ENCODE peak calls at places on chromosomes 13 and 19, in eight cellular contexts. D is sigmoid colon, U is glutamatergic neuron, V is transverse colon, H is endodermal cell, P is amniotic stem cell, J is HTR-8/SVneo, O is NCI-H460. R is an unnamed sample.

GRCh38 chr13:67197704-67198103 is 32.4 kb downstream of the PCDH9 start:
- DNase-seq in J (no peak), D (no peak), H (no peak), U (no peak), V (no peak), O (no peak), P (no peak), R (no peak)

GRCh38 chr19:20247016-20247683 is 80.1 kb downstream of the ZNF486 start:
- DNase-seq in U (peak), H (peak), P (no peak), O (no peak), D (no peak), J (peak), V (no peak), R (no peak)

GRCh38 chr19:49497047-49497789 is 984 bp downstream of the RPS11 start:
- DNase-seq in H (peak), P (no peak), J (peak), U (peak), O (no peak), D (peak), V (peak), R (no peak)

GRCh38 chr13:51614350-51614786 is 30.1 kb downstream of the WDFY2 start:
- DNase-seq in J (no peak), D (no peak), V (peak), H (no peak), U (peak), P (no peak), O (no peak), R (no peak)

GRCh38 chr19:14113762-14114414 is 3.7 kb downstream of the PRKACA start:
- DNase-seq in H (peak), D (no peak), O (no peak), U (peak), P (no peak), V (peak), J (no peak), R (peak)

GRCh38 chr13:72253754-72254153 is 386.8 kb upstream of the DACH1 start:
- DNase-seq in V (no peak), H (no peak), J (no peak), D (no peak), O (no peak), P (no peak), U (no peak), R (no peak)

GRCh38 chr19:14566712-14567077 is 5.2 kb downstream of the NDUFB7 start:
- DNase-seq in O (no peak), P (no peak), D (no peak), V (no peak), U (no peak), J (no peak), H (no peak), R (no peak)

GRCh38 chr19:55419624-55420236 is 12.1 kb upstream of the UBE2S start:
- DNase-seq in J (no peak), D (no peak), P (no peak), U (no peak), H (peak), V (no peak), O (no peak), R (no peak)

GRCh38 chr13:84917252-84917878 is 881.9 kb downstream of the SLITRK6 start:
- DNase-seq in P (peak), O (peak), V (no peak), H (no peak), J (no peak), D (no peak), U (no peak), R (no peak)

GRCh38 chr19:35908977-35909683 is 1.0 kb upstream of the TYROBP start:
- DNase-seq in U (no peak), D (peak), V (peak), O (no peak), P (no peak), J (no peak), H (no peak), R (no peak)

GRCh38 chr19:15422311-15423075 is 3.7 kb upstream of the AKAP8L start:
- DNase-seq in D (no peak), H (no peak), O (no peak), J (no peak), P (no peak), U (no peak), V (no peak), R (no peak)

GRCh38 chr13:99985886-99986527 is 4.4 kb downstream of the ZIC2 start:
- DNase-seq in U (no peak), V (no peak), P (no peak), O (no peak), D (no peak), J (no peak), H (peak), R (no peak)

GRCh38 chr13:78499802-78500201 is 103.5 kb downstream of the POU4F1 start:
- DNase-seq in J (no peak), O (no peak), U (no peak), H (no peak), V (no peak), P (no peak), D (no peak), R (no peak)

GRCh38 chr19:14563989-14564650 is 7.7 kb downstream of the NDUFB7 start:
- DNase-seq in V (no peak), J (no peak), P (no peak), O (peak), H (peak), D (no peak), U (peak), R (peak)

GRCh38 chr13:30346159-30346788 is 38.9 kb upstream of the KATNAL1 start:
- DNase-seq in P (no peak), V (peak), H (no peak), D (no peak), O (no peak), U (no peak), J (no peak), R (no peak)

GRCh38 chr19:30212574-30212973 is 159.6 kb upstream of the ZNF536 start:
- DNase-seq in O (no peak), J (no peak), V (no peak), P (no peak), U (no peak), H (peak), D (no peak), R (no peak)

GRCh38 chr19:51784922-51785690 is 9.9 kb upstream of the FPR3 start:
- DNase-seq in D (peak), U (no peak), P (no peak), O (no peak), H (no peak), V (peak), J (no peak), R (no peak)

GRCh38 chr19:17005000-17005399 is 21.6 kb downstream of the CPAMD8 start:
- DNase-seq in V (no peak), P (no peak), J (no peak), D (no peak), U (no peak), O (no peak), H (peak), R (no peak)

GRCh38 chr19:6418562-6418932 is 6.1 kb downstream of the KHSRP start:
- DNase-seq in P (no peak), H (no peak), V (no peak), U (no peak), J (no peak), D (no peak), O (no peak), R (no peak)

GRCh38 chr19:38191747-38192146 is 32.3 kb downstream of the DPF1 start:
- DNase-seq in V (no peak), H (no peak), O (no peak), D (no peak), J (no peak), U (no peak), P (no peak), R (no peak)

GRCh38 chr19:51735759-51736449 is 12.1 kb upstream of the HAS1 start:
- DNase-seq in J (peak), D (peak), U (no peak), V (peak), O (no peak), P (no peak), H (no peak), R (no peak)

GRCh38 chr13:65093352-65093751 is 2136.8 kb downstream of the PCDH9 start:
- DNase-seq in U (no peak), J (no peak), P (no peak), H (no peak), V (no peak), D (no peak), O (no peak), R (no peak)

R was measured in HCT116.